ENCODE peak calls at places on chromosome 3, in eight cellular contexts. A is Karpas-422, O is right cardiac atrium, E is colonic mucosa, R is Peyer's patch, W is GM23248, F is PC-9, L is fibroblast of lung. Q is an unnamed sample.

GRCh38 chr3:127456471-127457093 is 134.0 kb downstream of the TPRA1 start:
- DNase-seq in A (no peak), R (no peak), E (no peak), L (no peak), W (peak; percentile 87), O (no peak), F (no peak), Q (peak; percentile 53)

GRCh38 chr3:167251678-167252077 is 128.4 kb downstream of the ZBBX start:
- DNase-seq in R (no peak), W (no peak), O (no peak), L (no peak), E (no peak), F (no peak), A (no peak), Q (no peak)

GRCh38 chr3:104176706-104177105 is 1190.0 kb upstream of the ALCAM start:
- DNase-seq in E (no peak), F (no peak), R (no peak), L (no peak), A (no peak), O (no peak), W (no peak), Q (no peak)

GRCh38 chr3:184259878-184260570 is 1.3 kb downstream of the CAMK2N2 start:
- DNase-seq in A (no peak), E (no peak), F (no peak), R (peak; percentile 53), O (peak; percentile 70), W (peak; percentile 68), L (peak; percentile 13), Q (peak; percentile 51)

GRCh38 chr3:119239421-119239820 is 1.3 kb downstream of the B4GALT4 start:
- DNase-seq in A (peak; percentile 59), L (no peak), F (no peak), R (no peak), W (peak; percentile 39), O (no peak), E (no peak), Q (no peak)

GRCh38 chr3:192904632-192905289 is 12.9 kb downstream of the MB21D2 start:
- DNase-seq in W (no peak), F (no peak), O (no peak), A (no peak), R (no peak), L (no peak), E (no peak), Q (no peak)

GRCh38 chr3:136195258-136196063 is 674 bp downstream of the MSL2 start:
- DNase-seq in F (peak; percentile 47), A (peak; percentile 93), L (peak; percentile 78), O (peak; percentile 90), E (peak; percentile 59), R (peak; percentile 88), W (peak; percentile 88), Q (peak; percentile 79)

GRCh38 chr3:69320867-69321266 is 65.0 kb downstream of the FRMD4B start:
- DNase-seq in O (peak; percentile 64), W (no peak), E (no peak), F (no peak), L (peak; percentile 42), A (no peak), R (no peak), Q (no peak)

GRCh38 chr3:44080507-44080906 is 161.2 kb upstream of the TOPAZ1 start:
- DNase-seq in L (no peak), R (no peak), E (no peak), F (no peak), W (no peak), A (no peak), O (no peak), Q (no peak)

GRCh38 chr3:29465836-29466235 is 185.0 kb downstream of the RBMS3 start:
- DNase-seq in A (no peak), L (peak; percentile 40), W (peak; percentile 74), R (no peak), E (no peak), F (no peak), O (no peak), Q (peak; percentile 20)

GRCh38 chr3:170440346-170440745 is 21.7 kb downstream of the CLDN11 start:
- DNase-seq in A (no peak), R (no peak), F (no peak), W (peak; percentile 48), O (no peak), L (no peak), E (no peak), Q (no peak)

GRCh38 chr3:71754610-71755253 is 1.1 kb downstream of the GPR27 start:
- DNase-seq in F (no peak), O (peak; percentile 31), R (no peak), L (no peak), E (no peak), A (no peak), W (no peak), Q (no peak)

GRCh38 chr3:71753716-71754609 is at the start of gene GPR27:
- DNase-seq in R (no peak), F (no peak), O (peak; percentile 64), W (peak; percentile 56), A (no peak), E (no peak), L (peak; percentile 29), Q (peak; percentile 32)

GRCh38 chr3:71751602-71752001 is 2.1 kb upstream of the GPR27 start:
- DNase-seq in O (no peak), L (no peak), A (no peak), F (no peak), E (no peak), W (no peak), R (no peak), Q (no peak)

DNA sequence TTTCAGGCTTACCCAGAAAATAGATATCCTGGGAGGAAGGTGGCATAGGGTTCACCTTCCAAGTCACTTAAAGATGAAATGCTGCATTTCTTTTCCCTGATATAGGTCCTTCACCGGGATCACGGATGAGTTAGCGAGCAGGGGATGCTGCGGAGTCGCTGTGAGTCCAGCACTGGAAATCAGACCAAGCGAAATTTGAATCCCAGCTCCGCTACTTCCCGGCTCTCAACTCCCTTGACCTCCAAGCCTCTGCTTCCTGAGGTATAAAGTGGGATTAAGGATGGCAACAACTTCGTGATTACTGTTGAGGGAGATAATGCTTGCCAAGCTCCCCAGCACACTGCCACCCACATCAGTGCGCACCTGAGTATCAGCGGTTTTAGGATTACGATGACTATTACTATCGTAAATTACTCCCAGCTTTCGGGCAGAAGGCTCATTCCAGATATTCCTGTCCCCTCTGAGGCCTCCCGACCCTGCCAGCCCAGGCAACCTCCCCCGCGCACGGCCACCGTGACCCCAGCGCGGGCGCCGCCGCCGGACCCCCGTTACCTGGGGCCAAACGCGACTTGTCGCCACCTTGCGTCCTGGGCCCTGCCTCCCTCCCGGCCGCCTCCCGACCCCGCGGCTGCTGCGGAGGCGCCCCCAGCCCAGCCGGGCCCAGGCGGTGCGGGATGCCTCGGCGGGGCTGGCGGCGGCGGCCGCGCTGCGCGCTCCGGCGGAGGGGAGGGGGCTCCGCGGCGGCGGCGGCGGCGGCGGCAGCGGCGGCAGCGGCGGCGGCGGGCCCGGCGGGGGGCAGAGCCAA is 542 bp upstream of the GPR27 start:
- DNase-seq in E (no peak), O (no peak), L (no peak), A (no peak), F (no peak), W (no peak), R (no peak), Q (no peak)
- H3K27me3 ChIP-seq in E (peaks cover 11% of the 10 kb centered on the region), O (no peaks in the 10 kb centered on the region), L (peaks cover 29% of the 10 kb centered on the region), A (no peaks in the 10 kb centered on the region), F (peaks cover 15% of the 10 kb centered on the region), W (peaks cover 63% of the 10 kb centered on the region), R (no peaks in the 10 kb centered on the region), Q (no peaks in the 10 kb centered on the region)

DNA sequence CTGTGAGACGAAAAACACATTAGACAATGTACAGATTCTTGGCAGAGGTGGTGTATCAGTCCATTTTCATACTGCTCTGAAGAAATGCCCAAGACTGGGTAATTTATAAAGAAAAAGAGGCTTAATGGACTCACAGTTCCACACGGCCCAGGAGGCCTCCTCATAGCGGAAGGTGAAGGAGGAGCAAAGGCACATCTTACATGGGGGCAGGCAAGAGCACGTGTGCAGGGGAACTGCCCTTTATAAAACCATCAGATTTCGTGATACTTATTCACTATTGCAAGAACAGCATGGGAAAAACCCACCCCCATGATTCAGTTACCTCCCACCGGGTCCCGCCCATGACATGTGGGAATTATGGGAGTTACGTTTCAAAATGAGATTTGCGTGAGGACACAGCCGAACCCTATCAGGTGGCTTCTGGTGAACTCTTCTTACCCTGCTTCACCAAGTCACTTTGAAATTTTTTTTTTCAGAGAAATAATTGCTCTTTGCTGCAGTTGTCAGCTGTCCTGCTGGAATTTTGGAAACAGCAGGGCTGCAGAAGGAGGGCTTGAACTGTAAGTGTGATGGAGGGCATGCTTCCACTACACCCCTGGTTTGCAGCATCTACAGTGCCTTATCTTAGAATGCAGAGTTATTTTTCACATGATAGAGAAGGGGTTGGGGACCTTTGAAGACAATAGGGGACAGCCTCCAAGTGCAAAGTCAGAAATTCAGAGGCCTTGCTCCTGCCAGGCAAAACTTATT is 2.9 kb upstream of the IGF2BP2 start:
- DNase-seq in O (no peak), L (no peak), E (no peak), R (no peak), F (no peak), A (no peak), W (no peak), Q (no peak)
- H3K9me3 ChIP-seq in O (no peaks in the 10 kb centered on the region), L (no peaks in the 10 kb centered on the region), E (no peaks in the 10 kb centered on the region), R (no peaks in the 10 kb centered on the region), F (peaks cover 22% of the 10 kb centered on the region), A (no peaks in the 10 kb centered on the region), W (no peaks in the 10 kb centered on the region), Q (peaks cover 8% of the 10 kb centered on the region)

DNA sequence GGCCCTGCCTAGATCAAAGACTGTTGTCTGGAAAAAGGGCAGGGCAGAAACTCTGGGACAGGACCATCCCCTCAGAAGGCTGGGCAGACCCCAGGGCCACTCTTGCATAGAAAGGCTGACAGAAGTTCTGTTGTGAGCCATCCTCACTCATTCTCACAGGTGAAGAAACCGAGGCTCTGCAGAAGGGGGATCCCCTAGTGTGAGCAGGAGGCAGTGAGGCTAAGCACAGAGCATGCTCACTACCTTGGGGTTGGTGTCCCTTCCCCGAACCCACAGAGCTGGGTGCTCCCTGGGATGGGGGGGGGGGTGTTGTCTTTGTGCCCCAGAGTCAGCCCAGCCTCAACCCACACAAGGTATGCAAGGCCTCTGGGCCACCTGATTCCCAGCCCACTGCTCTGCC is 50.9 kb upstream of the TMEM115 start:
- DNase-seq in W (no peak), L (no peak), R (no peak), O (no peak), A (no peak), E (no peak), F (no peak), Q (no peak)
- H3K27me3 ChIP-seq in W (peaks cover 4% of the 10 kb centered on the region), L (no peaks in the 10 kb centered on the region), R (no peaks in the 10 kb centered on the region), O (no peaks in the 10 kb centered on the region), A (no peaks in the 10 kb centered on the region), E (no peaks in the 10 kb centered on the region), F (peaks cover 13% of the 10 kb centered on the region), Q (no peaks in the 10 kb centered on the region)

GRCh38 chr3:8353364-8353763 is 148.3 kb upstream of the LMCD1 start:
- DNase-seq in L (no peak), A (no peak), R (no peak), F (no peak), E (no peak), W (no peak), O (no peak), Q (no peak)

GRCh38 chr3:8345396-8345795 is 156.2 kb upstream of the LMCD1 start:
- DNase-seq in O (no peak), A (no peak), L (no peak), W (peak; percentile 6), F (no peak), E (no peak), R (no peak), Q (no peak)

GRCh38 chr3:8352475-8352874 is 149.1 kb upstream of the LMCD1 start:
- DNase-seq in O (no peak), W (no peak), E (no peak), L (no peak), A (no peak), F (no peak), R (no peak), Q (no peak)

GRCh38 chr3:8343058-8343457 is 158.6 kb upstream of the LMCD1 start:
- DNase-seq in A (no peak), R (no peak), E (no peak), W (no peak), F (no peak), L (no peak), O (no peak), Q (no peak)

GRCh38 chr3:8348076-8348475 is 153.5 kb upstream of the LMCD1 start:
- DNase-seq in E (no peak), F (no peak), O (no peak), W (no peak), L (no peak), R (no peak), A (no peak), Q (no peak)
- H3K9me3 ChIP-seq in E (no peaks in the 10 kb centered on the region), F (peaks cover 6% of the 10 kb centered on the region), O (no peaks in the 10 kb centered on the region), W (no peaks in the 10 kb centered on the region), L (no peaks in the 10 kb centered on the region), R (no peaks in the 10 kb centered on the region), A (no peaks in the 10 kb centered on the region), Q (peaks cover 5% of the 10 kb centered on the region)

Q was measured in MG63.